ENCODE peak calls at places on chromosomes 4 and X, in four cellular contexts. V, L, Q and M are unnamed samples.

GRCh38 chr4:38090450-38091246 is 130.4 kb downstream of the PTTG2 start:
- DNase-seq in V (no peak), L (no peak), Q (no peak), M (no peak)

GRCh38 chr4:177222776-177223175 is 86.9 kb upstream of the NEIL3 start:
- DNase-seq in V (no peak), L (no peak), Q (no peak), M (no peak)

GRCh38 chr4:102477657-102478056 is 23.5 kb upstream of the NFKB1 start:
- DNase-seq in V (no peak), L (no peak), Q (no peak), M (no peak)

GRCh38 chrX:20623448-20623847 is 356.7 kb upstream of the RPS6KA3 start:
- DNase-seq in V (no peak), L (no peak), Q (no peak), M (no peak)

GRCh38 chrX:120251471-120252011 is 929 bp downstream of the ZBTB33 start:
- DNase-seq in V (peak; percentile 19), L (peak; percentile 3), Q (no peak), M (peak; percentile 31)

GRCh38 chr4:121156822-121157769 is 7.0 kb downstream of the TNIP3 start:
- DNase-seq in V (no peak), L (no peak), Q (no peak), M (peak; percentile 68)

GRCh38 chrX:138534410-138534809 is 177.1 kb downstream of the FGF13 start:
- DNase-seq in V (no peak), L (no peak), Q (no peak), M (no peak)

GRCh38 chr4:14193601-14194000 is 566.1 kb upstream of the BOD1L1 start:
- DNase-seq in V (no peak), L (no peak), Q (no peak), M (no peak)

GRCh38 chr4:110198472-110199419 is at the start of gene ELOVL6:
- DNase-seq in V (peak; percentile 71), L (peak; percentile 59), Q (peak; percentile 55), M (peak; percentile 67)

GRCh38 chrX:101176439-101176838 is 43.1 kb upstream of the DRP2 start:
- DNase-seq in V (no peak), L (no peak), Q (no peak), M (no peak)
- TF ChIP-seq TARDBP in V (no peak), L (no peak), Q (no peak), M (no peak)

GRCh38 chrX:154515803-154516654 is at the start of gene FAM3A:
- DNase-seq in V (peak; percentile 90), L (peak; percentile 68), Q (peak; percentile 52), M (peak; percentile 96)

GRCh38 chrX:154517101-154517781 is 1.2 kb upstream of the FAM3A start:
- DNase-seq in V (no peak), L (peak; percentile 67), Q (no peak), M (no peak)

GRCh38 chrX:154516655-154517100 is 646 bp upstream of the FAM3A start:
- DNase-seq in V (no peak), L (no peak), Q (no peak), M (no peak)

GRCh38 chrX:154513662-154514204 is 2.3 kb downstream of the FAM3A start:
- DNase-seq in V (no peak), L (no peak), Q (no peak), M (no peak)

GRCh38 chrX:154519389-154519788 is 3.4 kb upstream of the FAM3A start:
- DNase-seq in V (no peak), L (no peak), Q (no peak), M (no peak)
- TF ChIP-seq TARDBP in V (no peak), L (no peak), Q (no peak), M (no peak)

GRCh38 chr4:150211016-150211415 is 132.8 kb downstream of the DCLK2 start:
- DNase-seq in V (no peak), L (no peak), Q (no peak), M (no peak)
- TF ChIP-seq TARDBP in V (no peak), L (no peak), Q (no peak), M (no peak)

DNA sequence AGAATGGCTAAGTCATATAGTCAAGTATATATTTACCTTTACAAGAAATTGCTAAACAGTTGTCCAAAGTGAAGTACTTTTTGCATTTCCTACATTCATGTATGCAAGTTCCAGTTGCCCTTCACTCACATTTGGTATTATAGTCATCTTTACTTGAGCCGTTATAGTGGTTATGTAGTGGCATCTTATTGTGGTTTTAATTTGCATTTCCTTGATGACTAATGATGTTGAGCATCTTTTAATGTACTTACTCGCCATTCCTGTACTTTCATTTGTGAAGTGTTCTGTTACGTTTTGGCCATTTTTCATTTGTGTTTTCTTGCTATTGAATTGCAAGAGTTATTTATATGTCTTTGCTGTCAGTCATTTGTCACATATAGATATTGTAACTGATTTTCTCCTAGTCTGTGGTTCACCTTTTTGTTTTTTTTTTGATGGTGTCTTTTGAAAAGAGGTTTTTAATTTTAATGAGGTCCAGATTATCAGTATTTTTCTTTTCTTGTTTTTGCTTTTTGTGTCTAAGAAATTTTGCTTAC is 27.6 kb downstream of the ARFIP1 start:
- DNase-seq in V (no peak), L (no peak), Q (peak; percentile 9), M (no peak)
- TF ChIP-seq TARDBP in V (no peak), L (no peak), Q (no peak), M (no peak)